ENCODE peak calls at places on chromosomes 16 and 17, in ten cellular contexts. One of them, this sample, is unnamed.
A peak's percentile ranks its signal among the peaks of the same experiment; 100 is the strongest.

GRCh38 chr16:1865902-1866690 is 5.9 kb downstream of the MEIOB start:
- DNase-seq in AML-193: no peak
- DNase-seq in activated CD4-positive, alpha-beta memory T cell treated with anti-CD3 and anti-CD28 coated beads for 36 hours: no peak
- DNase-seq in skeletal muscle cell: no peak
- DNase-seq in ACHN: no peak
- DNase-seq in NCI-H1930: no peak
- DNase-seq in central memory CD4-positive, alpha-beta T cell: no peak
- DNase-seq in right atrium auricular region: no peak
- DNase-seq in NCI-H345: no peak
- DNase-seq in activated T-helper 1 cell treated with Interleukin-2 at 50 U/mL for 16 hours: no peak
- DNase-seq in this sample: no peak

GRCh38 chr17:2398655-2399571 is 1.9 kb downstream of the MNT start:
- DNase-seq in NCI-H345: peak; percentile 72
- DNase-seq in activated CD4-positive, alpha-beta memory T cell treated with anti-CD3 and anti-CD28 coated beads for 36 hours: peak; percentile 77
- DNase-seq in ACHN: peak; percentile 85
- DNase-seq in NCI-H1930: peak; percentile 75
- DNase-seq in activated T-helper 1 cell treated with Interleukin-2 at 50 U/mL for 16 hours: peak; percentile 49
- DNase-seq in skeletal muscle cell: peak; percentile 51
- DNase-seq in central memory CD4-positive, alpha-beta T cell: peak; percentile 60
- DNase-seq in right atrium auricular region: no peak
- DNase-seq in AML-193: peak; percentile 49
- DNase-seq in this sample: peak; percentile 77

GRCh38 chr17:73586921-73587680 is 57.1 kb downstream of the SDK2 start:
- DNase-seq in ACHN: no peak
- DNase-seq in skeletal muscle cell: no peak
- DNase-seq in NCI-H345: peak; percentile 91
- DNase-seq in activated CD4-positive, alpha-beta memory T cell treated with anti-CD3 and anti-CD28 coated beads for 36 hours: no peak
- DNase-seq in activated T-helper 1 cell treated with Interleukin-2 at 50 U/mL for 16 hours: no peak
- DNase-seq in central memory CD4-positive, alpha-beta T cell: no peak
- DNase-seq in AML-193: no peak
- DNase-seq in NCI-H1930: no peak
- DNase-seq in right atrium auricular region: no peak
- DNase-seq in this sample: peak; percentile 54

GRCh38 chr17:64534187-64534586 is 27.4 kb downstream of the CEP95 start:
- DNase-seq in ACHN: peak; percentile 41
- DNase-seq in AML-193: peak; percentile 28
- DNase-seq in central memory CD4-positive, alpha-beta T cell: no peak
- DNase-seq in activated T-helper 1 cell treated with Interleukin-2 at 50 U/mL for 16 hours: no peak
- DNase-seq in right atrium auricular region: no peak
- DNase-seq in NCI-H1930: no peak
- DNase-seq in activated CD4-positive, alpha-beta memory T cell treated with anti-CD3 and anti-CD28 coated beads for 36 hours: peak; percentile 10
- DNase-seq in NCI-H345: no peak
- DNase-seq in skeletal muscle cell: no peak
- DNase-seq in this sample: no peak

GRCh38 chr17:62968445-62968923 is 2.4 kb downstream of the TANC2 start:
- DNase-seq in ACHN: peak; percentile 92
- DNase-seq in right atrium auricular region: no peak
- DNase-seq in activated CD4-positive, alpha-beta memory T cell treated with anti-CD3 and anti-CD28 coated beads for 36 hours: peak; percentile 58
- DNase-seq in skeletal muscle cell: peak; percentile 81
- DNase-seq in activated T-helper 1 cell treated with Interleukin-2 at 50 U/mL for 16 hours: peak; percentile 9
- DNase-seq in AML-193: peak; percentile 97
- DNase-seq in NCI-H1930: peak; percentile 67
- DNase-seq in NCI-H345: peak; percentile 84
- DNase-seq in central memory CD4-positive, alpha-beta T cell: peak; percentile 73
- DNase-seq in this sample: peak; percentile 91

GRCh38 chr16:49597796-49598195 is 224.2 kb downstream of the C16orf78 start:
- DNase-seq in AML-193: no peak
- DNase-seq in NCI-H345: no peak
- DNase-seq in activated CD4-positive, alpha-beta memory T cell treated with anti-CD3 and anti-CD28 coated beads for 36 hours: no peak
- DNase-seq in right atrium auricular region: peak; percentile 16
- DNase-seq in skeletal muscle cell: no peak
- DNase-seq in activated T-helper 1 cell treated with Interleukin-2 at 50 U/mL for 16 hours: no peak
- DNase-seq in NCI-H1930: no peak
- DNase-seq in ACHN: no peak
- DNase-seq in central memory CD4-positive, alpha-beta T cell: no peak
- DNase-seq in this sample: no peak

GRCh38 chr16:1530883-1531637 is 2.4 kb upstream of the TMEM204 start:
- DNase-seq in NCI-H1930: no peak
- DNase-seq in NCI-H345: no peak
- DNase-seq in right atrium auricular region: peak; percentile 82
- DNase-seq in activated CD4-positive, alpha-beta memory T cell treated with anti-CD3 and anti-CD28 coated beads for 36 hours: no peak
- DNase-seq in ACHN: no peak
- DNase-seq in central memory CD4-positive, alpha-beta T cell: no peak
- DNase-seq in AML-193: no peak
- DNase-seq in skeletal muscle cell: peak; percentile 31
- DNase-seq in activated T-helper 1 cell treated with Interleukin-2 at 50 U/mL for 16 hours: no peak
- DNase-seq in this sample: no peak

GRCh38 chr16:29745853-29746345 is at the start of gene C16orf54:
- DNase-seq in activated T-helper 1 cell treated with Interleukin-2 at 50 U/mL for 16 hours: peak; percentile 90
- DNase-seq in ACHN: no peak
- DNase-seq in central memory CD4-positive, alpha-beta T cell: peak; percentile 99
- DNase-seq in activated CD4-positive, alpha-beta memory T cell treated with anti-CD3 and anti-CD28 coated beads for 36 hours: peak; percentile 97
- DNase-seq in skeletal muscle cell: no peak
- DNase-seq in AML-193: peak; percentile 94
- DNase-seq in NCI-H345: no peak
- DNase-seq in NCI-H1930: no peak
- DNase-seq in right atrium auricular region: peak; percentile 67
- DNase-seq in this sample: no peak

GRCh38 chr16:57999971-58000705 is at the start of gene ZNF319:
- DNase-seq in activated CD4-positive, alpha-beta memory T cell treated with anti-CD3 and anti-CD28 coated beads for 36 hours: peak; percentile 39
- DNase-seq in NCI-H345: no peak
- DNase-seq in skeletal muscle cell: no peak
- DNase-seq in right atrium auricular region: no peak
- DNase-seq in ACHN: peak; percentile 34
- DNase-seq in NCI-H1930: no peak
- DNase-seq in AML-193: no peak
- DNase-seq in central memory CD4-positive, alpha-beta T cell: peak; percentile 37
- DNase-seq in activated T-helper 1 cell treated with Interleukin-2 at 50 U/mL for 16 hours: peak; percentile 20
- DNase-seq in this sample: no peak

GRCh38 chr16:12625068-12625467 is 178.6 kb downstream of the CPPED1 start:
- DNase-seq in ACHN: no peak
- DNase-seq in NCI-H1930: no peak
- DNase-seq in activated CD4-positive, alpha-beta memory T cell treated with anti-CD3 and anti-CD28 coated beads for 36 hours: peak; percentile 34
- DNase-seq in NCI-H345: no peak
- DNase-seq in skeletal muscle cell: no peak
- DNase-seq in activated T-helper 1 cell treated with Interleukin-2 at 50 U/mL for 16 hours: no peak
- DNase-seq in AML-193: no peak
- DNase-seq in central memory CD4-positive, alpha-beta T cell: no peak
- DNase-seq in right atrium auricular region: no peak
- DNase-seq in this sample: no peak

GRCh38 chr16:62927122-62927521 is 890.9 kb upstream of the CDH8 start:
- DNase-seq in central memory CD4-positive, alpha-beta T cell: no peak
- DNase-seq in NCI-H345: no peak
- DNase-seq in ACHN: no peak
- DNase-seq in activated T-helper 1 cell treated with Interleukin-2 at 50 U/mL for 16 hours: no peak
- DNase-seq in NCI-H1930: no peak
- DNase-seq in AML-193: no peak
- DNase-seq in right atrium auricular region: no peak
- DNase-seq in skeletal muscle cell: no peak
- DNase-seq in activated CD4-positive, alpha-beta memory T cell treated with anti-CD3 and anti-CD28 coated beads for 36 hours: no peak
- DNase-seq in this sample: no peak

GRCh38 chr17:18129041-18129502 is 20.5 kb downstream of the MYO15A start:
- DNase-seq in central memory CD4-positive, alpha-beta T cell: no peak
- DNase-seq in NCI-H345: no peak
- DNase-seq in NCI-H1930: no peak
- DNase-seq in AML-193: no peak
- DNase-seq in activated CD4-positive, alpha-beta memory T cell treated with anti-CD3 and anti-CD28 coated beads for 36 hours: no peak
- DNase-seq in right atrium auricular region: no peak
- DNase-seq in activated T-helper 1 cell treated with Interleukin-2 at 50 U/mL for 16 hours: no peak
- DNase-seq in skeletal muscle cell: no peak
- DNase-seq in ACHN: peak; percentile 10
- DNase-seq in this sample: peak; percentile 61

GRCh38 chr16:26344976-26345375 is 653.2 kb downstream of the HS3ST4 start:
- DNase-seq in activated T-helper 1 cell treated with Interleukin-2 at 50 U/mL for 16 hours: no peak
- DNase-seq in NCI-H345: no peak
- DNase-seq in AML-193: no peak
- DNase-seq in NCI-H1930: no peak
- DNase-seq in skeletal muscle cell: no peak
- DNase-seq in right atrium auricular region: no peak
- DNase-seq in central memory CD4-positive, alpha-beta T cell: no peak
- DNase-seq in activated CD4-positive, alpha-beta memory T cell treated with anti-CD3 and anti-CD28 coated beads for 36 hours: no peak
- DNase-seq in ACHN: no peak
- DNase-seq in this sample: no peak

GRCh38 chr17:17071531-17072360 is 29.5 kb downstream of the MPRIP start:
- DNase-seq in central memory CD4-positive, alpha-beta T cell: no peak
- DNase-seq in AML-193: no peak
- DNase-seq in ACHN: no peak
- DNase-seq in activated T-helper 1 cell treated with Interleukin-2 at 50 U/mL for 16 hours: no peak
- DNase-seq in activated CD4-positive, alpha-beta memory T cell treated with anti-CD3 and anti-CD28 coated beads for 36 hours: no peak
- DNase-seq in skeletal muscle cell: no peak
- DNase-seq in right atrium auricular region: no peak
- DNase-seq in NCI-H1930: no peak
- DNase-seq in NCI-H345: no peak
- DNase-seq in this sample: no peak

GRCh38 chr17:75130632-75131277 is 787 bp downstream of the NT5C start:
- DNase-seq in ACHN: peak; percentile 79
- DNase-seq in skeletal muscle cell: no peak
- DNase-seq in activated T-helper 1 cell treated with Interleukin-2 at 50 U/mL for 16 hours: peak; percentile 20
- DNase-seq in NCI-H345: peak; percentile 77
- DNase-seq in activated CD4-positive, alpha-beta memory T cell treated with anti-CD3 and anti-CD28 coated beads for 36 hours: peak; percentile 62
- DNase-seq in central memory CD4-positive, alpha-beta T cell: peak; percentile 31
- DNase-seq in NCI-H1930: peak; percentile 66
- DNase-seq in AML-193: peak; percentile 57
- DNase-seq in right atrium auricular region: no peak
- DNase-seq in this sample: peak; percentile 70

GRCh38 chr17:76554131-76554530 is 14.3 kb downstream of the PRCD start:
- DNase-seq in skeletal muscle cell: no peak
- DNase-seq in ACHN: no peak
- DNase-seq in NCI-H345: no peak
- DNase-seq in activated CD4-positive, alpha-beta memory T cell treated with anti-CD3 and anti-CD28 coated beads for 36 hours: no peak
- DNase-seq in central memory CD4-positive, alpha-beta T cell: no peak
- DNase-seq in AML-193: no peak
- DNase-seq in right atrium auricular region: no peak
- DNase-seq in activated T-helper 1 cell treated with Interleukin-2 at 50 U/mL for 16 hours: no peak
- DNase-seq in NCI-H1930: no peak
- DNase-seq in this sample: no peak

GRCh38 chr17:7916799-7917198 is 710 bp upstream of the RNF227 start:
- DNase-seq in NCI-H1930: no peak
- DNase-seq in activated T-helper 1 cell treated with Interleukin-2 at 50 U/mL for 16 hours: no peak
- DNase-seq in NCI-H345: no peak
- DNase-seq in activated CD4-positive, alpha-beta memory T cell treated with anti-CD3 and anti-CD28 coated beads for 36 hours: no peak
- DNase-seq in right atrium auricular region: no peak
- DNase-seq in central memory CD4-positive, alpha-beta T cell: no peak
- DNase-seq in skeletal muscle cell: no peak
- DNase-seq in ACHN: no peak
- DNase-seq in AML-193: no peak
- DNase-seq in this sample: no peak

GRCh38 chr17:67528751-67529436 is 151.8 kb downstream of the PITPNC1 start:
- DNase-seq in NCI-H345: no peak
- DNase-seq in AML-193: no peak
- DNase-seq in activated CD4-positive, alpha-beta memory T cell treated with anti-CD3 and anti-CD28 coated beads for 36 hours: no peak
- DNase-seq in skeletal muscle cell: peak; percentile 69
- DNase-seq in activated T-helper 1 cell treated with Interleukin-2 at 50 U/mL for 16 hours: no peak
- DNase-seq in right atrium auricular region: peak; percentile 88
- DNase-seq in ACHN: peak; percentile 88
- DNase-seq in NCI-H1930: no peak
- DNase-seq in central memory CD4-positive, alpha-beta T cell: no peak
- DNase-seq in this sample: peak; percentile 88

GRCh38 chr17:19343256-19343630 is 19.3 kb downstream of the B9D1 start:
- DNase-seq in skeletal muscle cell: no peak
- DNase-seq in activated T-helper 1 cell treated with Interleukin-2 at 50 U/mL for 16 hours: no peak
- DNase-seq in ACHN: no peak
- DNase-seq in NCI-H345: no peak
- DNase-seq in right atrium auricular region: no peak
- DNase-seq in NCI-H1930: no peak
- DNase-seq in activated CD4-positive, alpha-beta memory T cell treated with anti-CD3 and anti-CD28 coated beads for 36 hours: peak; percentile 4
- DNase-seq in AML-193: no peak
- DNase-seq in central memory CD4-positive, alpha-beta T cell: no peak
- DNase-seq in this sample: no peak

GRCh38 chr17:40551874-40552768 is 13.2 kb downstream of the CCR7 start:
- DNase-seq in NCI-H345: no peak
- DNase-seq in activated CD4-positive, alpha-beta memory T cell treated with anti-CD3 and anti-CD28 coated beads for 36 hours: peak; percentile 37
- DNase-seq in skeletal muscle cell: peak; percentile 99
- DNase-seq in right atrium auricular region: peak; percentile 87
- DNase-seq in NCI-H1930: no peak
- DNase-seq in central memory CD4-positive, alpha-beta T cell: no peak
- DNase-seq in activated T-helper 1 cell treated with Interleukin-2 at 50 U/mL for 16 hours: no peak
- DNase-seq in AML-193: no peak
- DNase-seq in ACHN: no peak
- DNase-seq in this sample: peak; percentile 67

GRCh38 chr16:58678716-58679115 is 5.9 kb downstream of the SLC38A7 start:
- DNase-seq in central memory CD4-positive, alpha-beta T cell: no peak
- DNase-seq in right atrium auricular region: no peak
- DNase-seq in activated T-helper 1 cell treated with Interleukin-2 at 50 U/mL for 16 hours: no peak
- DNase-seq in AML-193: peak; percentile 40
- DNase-seq in activated CD4-positive, alpha-beta memory T cell treated with anti-CD3 and anti-CD28 coated beads for 36 hours: peak; percentile 27
- DNase-seq in NCI-H345: no peak
- DNase-seq in ACHN: peak; percentile 61
- DNase-seq in NCI-H1930: no peak
- DNase-seq in skeletal muscle cell: no peak
- DNase-seq in this sample: no peak

GRCh38 chr17:63437287-63438091 is 8.6 kb downstream of the CYB561 start:
- DNase-seq in central memory CD4-positive, alpha-beta T cell: no peak
- DNase-seq in activated CD4-positive, alpha-beta memory T cell treated with anti-CD3 and anti-CD28 coated beads for 36 hours: no peak
- DNase-seq in activated T-helper 1 cell treated with Interleukin-2 at 50 U/mL for 16 hours: no peak
- DNase-seq in right atrium auricular region: no peak
- DNase-seq in AML-193: no peak
- DNase-seq in skeletal muscle cell: no peak
- DNase-seq in ACHN: no peak
- DNase-seq in NCI-H345: no peak
- DNase-seq in NCI-H1930: no peak
- DNase-seq in this sample: no peak

GRCh38 chr16:64234200-64234599 is 887.7 kb downstream of the CDH11 start:
- DNase-seq in right atrium auricular region: no peak
- DNase-seq in activated T-helper 1 cell treated with Interleukin-2 at 50 U/mL for 16 hours: no peak
- DNase-seq in NCI-H1930: no peak
- DNase-seq in AML-193: no peak
- DNase-seq in activated CD4-positive, alpha-beta memory T cell treated with anti-CD3 and anti-CD28 coated beads for 36 hours: no peak
- DNase-seq in skeletal muscle cell: no peak
- DNase-seq in ACHN: no peak
- DNase-seq in central memory CD4-positive, alpha-beta T cell: no peak
- DNase-seq in NCI-H345: no peak
- DNase-seq in this sample: no peak

GRCh38 chr16:86384980-86385379 is 125.3 kb upstream of the FOXF1 start:
- DNase-seq in activated T-helper 1 cell treated with Interleukin-2 at 50 U/mL for 16 hours: no peak
- DNase-seq in right atrium auricular region: no peak
- DNase-seq in activated CD4-positive, alpha-beta memory T cell treated with anti-CD3 and anti-CD28 coated beads for 36 hours: no peak
- DNase-seq in NCI-H345: no peak
- DNase-seq in skeletal muscle cell: no peak
- DNase-seq in ACHN: no peak
- DNase-seq in central memory CD4-positive, alpha-beta T cell: no peak
- DNase-seq in AML-193: no peak
- DNase-seq in NCI-H1930: no peak
- DNase-seq in this sample: no peak

GRCh38 chr16:64914-65255 is 7.5 kb downstream of the RHBDF1 start:
- DNase-seq in AML-193: no peak
- DNase-seq in skeletal muscle cell: no peak
- DNase-seq in activated T-helper 1 cell treated with Interleukin-2 at 50 U/mL for 16 hours: no peak
- DNase-seq in ACHN: no peak
- DNase-seq in NCI-H1930: no peak
- DNase-seq in central memory CD4-positive, alpha-beta T cell: no peak
- DNase-seq in right atrium auricular region: no peak
- DNase-seq in activated CD4-positive, alpha-beta memory T cell treated with anti-CD3 and anti-CD28 coated beads for 36 hours: no peak
- DNase-seq in NCI-H345: no peak
- DNase-seq in this sample: no peak

GRCh38 chr16:59758848-59759247 is 1024.7 kb upstream of the GOT2 start:
- DNase-seq in central memory CD4-positive, alpha-beta T cell: no peak
- DNase-seq in right atrium auricular region: no peak
- DNase-seq in activated T-helper 1 cell treated with Interleukin-2 at 50 U/mL for 16 hours: no peak
- DNase-seq in skeletal muscle cell: no peak
- DNase-seq in activated CD4-positive, alpha-beta memory T cell treated with anti-CD3 and anti-CD28 coated beads for 36 hours: no peak
- DNase-seq in AML-193: no peak
- DNase-seq in NCI-H345: no peak
- DNase-seq in ACHN: no peak
- DNase-seq in NCI-H1930: no peak
- DNase-seq in this sample: no peak